ENCODE peak calls at places on chromosomes 16 and 17, in eight cellular contexts. One of them, this sample, is unnamed.

GRCh38 chr17:32266389-32267269 is 997 bp downstream of the RHBDL3 start:
- DNase-seq in thoracic aorta: no peak
- DNase-seq in vagina: no peak
- DNase-seq in sigmoid colon: no peak
- DNase-seq in prostate gland: no peak
- DNase-seq in right cardiac atrium: peak; percentile 74
- DNase-seq in GM23338: peak; percentile 81
- DNase-seq in lower lobe of right lung: peak; percentile 46
- DNase-seq in this sample: peak; percentile 69

GRCh38 chr16:28292731-28293588 is 635 bp downstream of the SBK1 start:
- DNase-seq in thoracic aorta: no peak
- DNase-seq in vagina: no peak
- DNase-seq in sigmoid colon: no peak
- DNase-seq in prostate gland: peak; percentile 32
- DNase-seq in right cardiac atrium: no peak
- DNase-seq in GM23338: peak; percentile 94
- DNase-seq in lower lobe of right lung: no peak
- DNase-seq in this sample: no peak

GRCh38 chr17:74332017-74332650 is 6.1 kb downstream of the KIF19 start:
- DNase-seq in thoracic aorta: no peak
- DNase-seq in vagina: no peak
- DNase-seq in sigmoid colon: no peak
- DNase-seq in prostate gland: no peak
- DNase-seq in right cardiac atrium: no peak
- DNase-seq in GM23338: no peak
- DNase-seq in lower lobe of right lung: no peak
- DNase-seq in this sample: no peak

GRCh38 chr16:58661199-58661830 is 23.3 kb downstream of the SLC38A7 start:
- DNase-seq in thoracic aorta: peak; percentile 14
- DNase-seq in vagina: no peak
- DNase-seq in sigmoid colon: no peak
- DNase-seq in prostate gland: peak; percentile 39
- DNase-seq in right cardiac atrium: peak; percentile 45
- DNase-seq in GM23338: peak; percentile 87
- DNase-seq in lower lobe of right lung: no peak
- DNase-seq in this sample: peak; percentile 87

GRCh38 chr17:75724016-75725003 is 3.1 kb downstream of the ITGB4 start:
- DNase-seq in thoracic aorta: no peak
- DNase-seq in vagina: no peak
- DNase-seq in sigmoid colon: no peak
- DNase-seq in prostate gland: no peak
- DNase-seq in right cardiac atrium: no peak
- DNase-seq in GM23338: no peak
- DNase-seq in lower lobe of right lung: no peak
- DNase-seq in this sample: no peak

GRCh38 chr16:85471469-85472431 is 141.4 kb upstream of the GSE1 start:
- DNase-seq in thoracic aorta: no peak
- DNase-seq in vagina: no peak
- DNase-seq in sigmoid colon: peak; percentile 67
- DNase-seq in prostate gland: peak; percentile 83
- DNase-seq in right cardiac atrium: no peak
- DNase-seq in GM23338: no peak
- DNase-seq in lower lobe of right lung: peak; percentile 77
- DNase-seq in this sample: no peak

GRCh38 chr16:2284797-2285576 is 17.1 kb upstream of the RNPS1 start:
- DNase-seq in thoracic aorta: no peak
- DNase-seq in vagina: no peak
- DNase-seq in sigmoid colon: no peak
- DNase-seq in prostate gland: no peak
- DNase-seq in right cardiac atrium: peak; percentile 39
- DNase-seq in GM23338: no peak
- DNase-seq in lower lobe of right lung: no peak
- DNase-seq in this sample: no peak

GRCh38 chr17:57277923-57278604 is 21.7 kb downstream of the MSI2 start:
- DNase-seq in thoracic aorta: no peak
- DNase-seq in vagina: no peak
- DNase-seq in sigmoid colon: no peak
- DNase-seq in prostate gland: no peak
- DNase-seq in right cardiac atrium: no peak
- DNase-seq in GM23338: no peak
- DNase-seq in lower lobe of right lung: no peak
- DNase-seq in this sample: no peak

GRCh38 chr17:74280093-74280513 is 6.1 kb downstream of the DNAI2 start:
- DNase-seq in thoracic aorta: no peak
- DNase-seq in vagina: no peak
- DNase-seq in sigmoid colon: no peak
- DNase-seq in prostate gland: no peak
- DNase-seq in right cardiac atrium: peak; percentile 61
- DNase-seq in GM23338: no peak
- DNase-seq in lower lobe of right lung: peak; percentile 55
- DNase-seq in this sample: no peak

GRCh38 chr17:44205962-44206824 is 6.5 kb upstream of the ATXN7L3 start:
- DNase-seq in thoracic aorta: no peak
- DNase-seq in vagina: no peak
- DNase-seq in sigmoid colon: no peak
- DNase-seq in prostate gland: no peak
- DNase-seq in right cardiac atrium: no peak
- DNase-seq in GM23338: peak; percentile 49
- DNase-seq in lower lobe of right lung: no peak
- DNase-seq in this sample: no peak

GRCh38 chr17:44202756-44203155 is 3.1 kb upstream of the ATXN7L3 start:
- DNase-seq in thoracic aorta: no peak
- DNase-seq in vagina: no peak
- DNase-seq in sigmoid colon: no peak
- DNase-seq in prostate gland: no peak
- DNase-seq in right cardiac atrium: no peak
- DNase-seq in GM23338: no peak
- DNase-seq in lower lobe of right lung: peak; percentile 37
- DNase-seq in this sample: no peak

GRCh38 chr17:44204453-44204882 is 4.8 kb upstream of the ATXN7L3 start:
- DNase-seq in thoracic aorta: no peak
- DNase-seq in vagina: no peak
- DNase-seq in sigmoid colon: no peak
- DNase-seq in prostate gland: no peak
- DNase-seq in right cardiac atrium: no peak
- DNase-seq in GM23338: no peak
- DNase-seq in lower lobe of right lung: peak; percentile 42
- DNase-seq in this sample: no peak

GRCh38 chr17:44206825-44207155 is 7.1 kb upstream of the ATXN7L3 start:
- DNase-seq in thoracic aorta: no peak
- DNase-seq in vagina: no peak
- DNase-seq in sigmoid colon: no peak
- DNase-seq in prostate gland: no peak
- DNase-seq in right cardiac atrium: no peak
- DNase-seq in GM23338: no peak
- DNase-seq in lower lobe of right lung: no peak
- DNase-seq in this sample: no peak

GRCh38 chr17:44203731-44204452 is 4.2 kb upstream of the ATXN7L3 start:
- DNase-seq in thoracic aorta: no peak
- DNase-seq in vagina: no peak
- DNase-seq in sigmoid colon: no peak
- DNase-seq in prostate gland: no peak
- DNase-seq in right cardiac atrium: no peak
- DNase-seq in GM23338: peak; percentile 89
- DNase-seq in lower lobe of right lung: peak; percentile 45
- DNase-seq in this sample: peak; percentile 75
- H3K27ac ChIP-seq in thoracic aorta: no peak overlapping the region
- H3K27ac ChIP-seq in vagina: no peak overlapping the region
- H3K27ac ChIP-seq in sigmoid colon: no peak overlapping the region
- H3K27ac ChIP-seq in prostate gland: no peak overlapping the region
- H3K27ac ChIP-seq in right cardiac atrium: no peak overlapping the region
- H3K27ac ChIP-seq in GM23338: no peak overlapping the region
- H3K27ac ChIP-seq in lower lobe of right lung: no peak overlapping the region
- H3K27ac ChIP-seq in this sample: no peak overlapping the region

DNA sequence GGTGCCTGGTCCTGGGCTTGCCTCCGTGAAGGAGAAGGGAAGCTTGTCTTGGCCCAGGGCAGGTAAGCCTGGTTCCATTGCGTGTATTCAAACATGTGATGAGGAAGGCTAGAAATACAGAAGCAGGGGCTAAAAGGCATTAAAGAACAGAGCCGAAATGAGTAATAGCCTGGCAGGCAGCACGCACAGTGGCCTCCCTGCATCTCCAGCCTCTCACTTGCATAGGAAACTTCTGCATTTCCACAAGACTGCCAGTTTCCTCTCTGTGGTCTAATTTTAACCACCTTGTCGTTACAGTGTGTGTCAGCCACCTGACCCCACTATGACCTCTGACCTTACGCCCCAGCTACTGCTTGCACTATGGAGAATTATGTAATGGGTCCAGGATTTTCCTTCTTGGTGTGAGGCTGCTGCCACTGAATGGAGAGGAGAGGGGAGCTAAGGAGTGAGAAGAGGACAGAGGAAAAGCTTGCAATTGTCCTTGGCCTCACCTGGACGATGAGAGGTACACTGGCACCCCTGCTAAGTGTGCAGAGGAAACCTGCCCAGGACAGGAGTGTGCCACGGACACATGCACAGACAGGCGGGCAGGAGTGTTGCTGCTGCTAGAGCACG is 32.8 kb downstream of the HIC1 start:
- DNase-seq in thoracic aorta: no peak
- DNase-seq in vagina: no peak
- DNase-seq in sigmoid colon: peak; percentile 68
- DNase-seq in prostate gland: no peak
- DNase-seq in right cardiac atrium: no peak
- DNase-seq in GM23338: no peak
- DNase-seq in lower lobe of right lung: peak; percentile 76
- DNase-seq in this sample: peak; percentile 44
- H3K27ac ChIP-seq in thoracic aorta: no peak overlapping the region
- H3K27ac ChIP-seq in vagina: peak overlapping the region; percentile 92
- H3K27ac ChIP-seq in sigmoid colon: peak overlapping the region; percentile 83
- H3K27ac ChIP-seq in prostate gland: peak overlapping the region; percentile 69
- H3K27ac ChIP-seq in right cardiac atrium: peak overlapping the region; percentile 82
- H3K27ac ChIP-seq in GM23338: no peak overlapping the region
- H3K27ac ChIP-seq in lower lobe of right lung: peak overlapping the region; percentile 44
- H3K27ac ChIP-seq in this sample: peak overlapping the region; percentile 34

GRCh38 chr16:14549789-14550153 is 80.3 kb downstream of the PARN start:
- DNase-seq in thoracic aorta: no peak
- DNase-seq in vagina: no peak
- DNase-seq in sigmoid colon: no peak
- DNase-seq in prostate gland: no peak
- DNase-seq in right cardiac atrium: no peak
- DNase-seq in GM23338: no peak
- DNase-seq in lower lobe of right lung: no peak
- DNase-seq in this sample: peak; percentile 22
- H3K27ac ChIP-seq in thoracic aorta: no peak overlapping the region
- H3K27ac ChIP-seq in vagina: no peak overlapping the region
- H3K27ac ChIP-seq in sigmoid colon: no peak overlapping the region
- H3K27ac ChIP-seq in prostate gland: no peak overlapping the region
- H3K27ac ChIP-seq in right cardiac atrium: no peak overlapping the region
- H3K27ac ChIP-seq in GM23338: peak overlapping the region; percentile 48
- H3K27ac ChIP-seq in lower lobe of right lung: no peak overlapping the region
- H3K27ac ChIP-seq in this sample: peak overlapping the region; percentile 80

DNA sequence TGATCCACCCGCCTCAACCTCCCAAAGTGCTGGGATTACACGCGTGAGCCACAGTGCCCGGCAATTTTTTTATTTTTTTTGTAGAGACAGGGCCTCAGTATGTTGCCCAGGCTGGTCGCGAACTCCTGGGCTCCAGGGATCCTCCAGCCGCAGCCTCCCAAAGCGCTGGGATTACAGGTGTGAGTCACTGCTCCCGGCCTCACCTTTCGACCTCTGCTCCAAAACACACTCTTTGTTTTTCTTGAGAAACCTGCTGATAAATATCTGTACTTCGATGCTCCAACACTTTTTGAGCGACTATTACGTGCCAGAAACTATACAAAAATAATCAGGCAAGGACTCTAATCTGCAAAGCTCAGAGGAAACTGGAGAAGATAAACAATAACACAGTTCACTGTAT is 1.0 kb downstream of the MED1 start:
- DNase-seq in thoracic aorta: no peak
- DNase-seq in vagina: no peak
- DNase-seq in sigmoid colon: peak; percentile 47
- DNase-seq in prostate gland: no peak
- DNase-seq in right cardiac atrium: no peak
- DNase-seq in GM23338: no peak
- DNase-seq in lower lobe of right lung: no peak
- DNase-seq in this sample: no peak
- H3K27ac ChIP-seq in thoracic aorta: no peak overlapping the region
- H3K27ac ChIP-seq in vagina: peak overlapping the region; percentile 85
- H3K27ac ChIP-seq in sigmoid colon: peak overlapping the region; percentile 90
- H3K27ac ChIP-seq in prostate gland: no peak overlapping the region
- H3K27ac ChIP-seq in right cardiac atrium: no peak overlapping the region
- H3K27ac ChIP-seq in GM23338: peak overlapping the region; percentile 74
- H3K27ac ChIP-seq in lower lobe of right lung: no peak overlapping the region
- H3K27ac ChIP-seq in this sample: peak overlapping the region; percentile 97